ENCODE peak calls at places on chromosomes 7 and 10, in four cellular contexts. One of them, this sample, is unnamed.

GRCh38 chr10:71381611-71382010 is 15.1 kb upstream of the CDH23 start:
- DNase-seq in epithelial cell of esophagus: no peak
- DNase-seq in iPS-NIHi11: no peak
- DNase-seq in activated T-helper 1 cell treated with anti-CD3 and anti-CD28 coated beads, Interleukin-2, amount 50 U/mL, for 16 hours: no peak
- DNase-seq in this sample: peak; percentile 53

GRCh38 chr10:49613160-49613881 is 516 bp upstream of the CHAT start:
- DNase-seq in epithelial cell of esophagus: no peak
- DNase-seq in iPS-NIHi11: no peak
- DNase-seq in activated T-helper 1 cell treated with anti-CD3 and anti-CD28 coated beads, Interleukin-2, amount 50 U/mL, for 16 hours: no peak
- DNase-seq in this sample: peak; percentile 50

GRCh38 chr7:143214789-143215679 is 6.8 kb upstream of the TAS2R40 start:
- DNase-seq in epithelial cell of esophagus: peak; percentile 84
- DNase-seq in iPS-NIHi11: peak; percentile 90
- DNase-seq in activated T-helper 1 cell treated with anti-CD3 and anti-CD28 coated beads, Interleukin-2, amount 50 U/mL, for 16 hours: peak; percentile 23
- DNase-seq in this sample: peak; percentile 91

GRCh38 chr10:86711957-86712708 is 43.8 kb downstream of the LDB3 start:
- DNase-seq in epithelial cell of esophagus: no peak
- DNase-seq in iPS-NIHi11: peak; percentile 77
- DNase-seq in activated T-helper 1 cell treated with anti-CD3 and anti-CD28 coated beads, Interleukin-2, amount 50 U/mL, for 16 hours: no peak
- DNase-seq in this sample: peak; percentile 67

GRCh38 chr7:69799048-69799697 is 200.9 kb downstream of the AUTS2 start:
- DNase-seq in epithelial cell of esophagus: no peak
- DNase-seq in iPS-NIHi11: no peak
- DNase-seq in activated T-helper 1 cell treated with anti-CD3 and anti-CD28 coated beads, Interleukin-2, amount 50 U/mL, for 16 hours: no peak
- DNase-seq in this sample: no peak

GRCh38 chr10:11975795-11976194 is 66.8 kb downstream of the UPF2 start:
- DNase-seq in epithelial cell of esophagus: peak; percentile 75
- DNase-seq in iPS-NIHi11: no peak
- DNase-seq in activated T-helper 1 cell treated with anti-CD3 and anti-CD28 coated beads, Interleukin-2, amount 50 U/mL, for 16 hours: no peak
- DNase-seq in this sample: no peak

GRCh38 chr10:23293145-23293724 is 51.4 kb downstream of the C10orf67 start:
- DNase-seq in epithelial cell of esophagus: peak; percentile 59
- DNase-seq in iPS-NIHi11: peak; percentile 54
- DNase-seq in activated T-helper 1 cell treated with anti-CD3 and anti-CD28 coated beads, Interleukin-2, amount 50 U/mL, for 16 hours: no peak
- DNase-seq in this sample: peak; percentile 86

GRCh38 chr10:122795924-122796323 is 49.7 kb downstream of the CUZD1 start:
- DNase-seq in epithelial cell of esophagus: no peak
- DNase-seq in iPS-NIHi11: no peak
- DNase-seq in activated T-helper 1 cell treated with anti-CD3 and anti-CD28 coated beads, Interleukin-2, amount 50 U/mL, for 16 hours: no peak
- DNase-seq in this sample: no peak

GRCh38 chr10:86979296-86979818 is 11.1 kb downstream of the ADIRF start:
- DNase-seq in epithelial cell of esophagus: no peak
- DNase-seq in iPS-NIHi11: no peak
- DNase-seq in activated T-helper 1 cell treated with anti-CD3 and anti-CD28 coated beads, Interleukin-2, amount 50 U/mL, for 16 hours: no peak
- DNase-seq in this sample: no peak

GRCh38 chr10:43250925-43251663 is 15.8 kb downstream of the RASGEF1A start:
- DNase-seq in epithelial cell of esophagus: no peak
- DNase-seq in iPS-NIHi11: no peak
- DNase-seq in activated T-helper 1 cell treated with anti-CD3 and anti-CD28 coated beads, Interleukin-2, amount 50 U/mL, for 16 hours: no peak
- DNase-seq in this sample: no peak

GRCh38 chr10:111379521-111379920 is 302.7 kb downstream of the ADRA2A start:
- DNase-seq in epithelial cell of esophagus: no peak
- DNase-seq in iPS-NIHi11: no peak
- DNase-seq in activated T-helper 1 cell treated with anti-CD3 and anti-CD28 coated beads, Interleukin-2, amount 50 U/mL, for 16 hours: no peak
- DNase-seq in this sample: no peak

This sample was measured in neural progenitor cell.